ENCODE peak calls at places on chromosomes 5 and 9, in eight cellular contexts. D is M059J; H is activated CD4-positive, alpha-beta T cell treated with anti-CD3 and anti-CD28 coated beads for 4 hours; K is cardiac muscle cell; M is progenitor cell of endocrine pancreas; E is stimulated activated CD8-positive, alpha-beta memory T cell treated with anti-CD3 and anti-CD28 coated beads, Interleukin-12 subunit alpha, Interleukin-12 subunit beta, amount 100 ng/mL, for 4 hours; B is GM04504; R is HT1080. C is an unnamed sample.

GRCh38 chr5:69502375-69503143 is 10.0 kb downstream of the OCLN start:
- DNase-seq in D (peak), H (no peak), K (no peak), M (no peak), E (no peak), B (peak), R (peak), C (no peak)

GRCh38 chr9:75911390-75911789 is 20.9 kb downstream of the PCSK5 start:
- DNase-seq in D (no peak), H (no peak), K (no peak), M (no peak), E (no peak), B (no peak), R (no peak), C (no peak)

GRCh38 chr5:64292611-64293215 is 127.1 kb downstream of the RNF180 start:
- DNase-seq in D (no peak), H (no peak), K (no peak), M (no peak), E (no peak), B (no peak), R (peak), C (no peak)

GRCh38 chr9:78115073-78115472 is 83.5 kb upstream of the GNAQ start:
- DNase-seq in D (peak), H (no peak), K (peak), M (no peak), E (no peak), B (no peak), R (peak), C (no peak)

GRCh38 chr5:132446621-132447020 is 44.0 kb downstream of the IRF1 start:
- DNase-seq in D (peak), H (no peak), K (no peak), M (no peak), E (no peak), B (peak), R (no peak), C (no peak)

GRCh38 chr9:92140074-92140753 is 25.0 kb upstream of the SPTLC1 start:
- DNase-seq in D (peak), H (peak), K (peak), M (peak), E (no peak), B (no peak), R (peak), C (peak)

GRCh38 chr5:100827481-100827889 is 75.6 kb downstream of the ST8SIA4 start:
- DNase-seq in D (no peak), H (no peak), K (no peak), M (no peak), E (no peak), B (peak), R (peak), C (no peak)

GRCh38 chr5:33011803-33012202 is 300.7 kb downstream of the NPR3 start:
- DNase-seq in D (no peak), H (no peak), K (no peak), M (no peak), E (no peak), B (no peak), R (no peak), C (no peak)

GRCh38 chr9:119905706-119906105 is 536.5 kb upstream of the BRINP1 start:
- DNase-seq in D (peak), H (no peak), K (no peak), M (no peak), E (no peak), B (no peak), R (peak), C (no peak)

GRCh38 chr5:83866191-83866590 is 145.5 kb upstream of the HAPLN1 start:
- DNase-seq in D (no peak), H (no peak), K (no peak), M (no peak), E (no peak), B (no peak), R (no peak), C (no peak)

GRCh38 chr9:18569941-18570630 is 96.1 kb downstream of the ADAMTSL1 start:
- DNase-seq in D (peak), H (no peak), K (no peak), M (no peak), E (no peak), B (no peak), R (no peak), C (no peak)

GRCh38 chr9:131645078-131645776 is 94.6 kb downstream of the RAPGEF1 start:
- DNase-seq in D (peak), H (no peak), K (peak), M (no peak), E (no peak), B (no peak), R (no peak), C (no peak)

GRCh38 chr5:55519001-55519400 is 15.8 kb downstream of the PLPP1 start:
- DNase-seq in D (no peak), H (no peak), K (no peak), M (no peak), E (no peak), B (no peak), R (no peak), C (no peak)

GRCh38 chr9:120863833-120864232 is 13.2 kb downstream of the PHF19 start:
- DNase-seq in D (no peak), H (no peak), K (no peak), M (no peak), E (no peak), B (no peak), R (no peak), C (no peak)

GRCh38 chr9:96646081-96646991 is 8.8 kb downstream of the PRXL2C start:
- DNase-seq in D (peak), H (no peak), K (no peak), M (no peak), E (no peak), B (peak), R (no peak), C (no peak)

GRCh38 chr5:94884294-94884693 is 265.8 kb downstream of the SLF1 start:
- DNase-seq in D (no peak), H (no peak), K (peak), M (no peak), E (no peak), B (no peak), R (no peak), C (no peak)

GRCh38 chr5:138972230-138972629 is 97.1 kb upstream of the LRRTM2 start:
- DNase-seq in D (no peak), H (no peak), K (no peak), M (no peak), E (no peak), B (peak), R (no peak), C (no peak)

GRCh38 chr5:14394365-14394764 is 187.2 kb upstream of the OTULINL start:
- DNase-seq in D (no peak), H (no peak), K (no peak), M (no peak), E (no peak), B (no peak), R (no peak), C (no peak)

GRCh38 chr5:6488021-6488420 is 39.4 kb downstream of the UBE2QL1 start:
- DNase-seq in D (peak), H (no peak), K (no peak), M (no peak), E (no peak), B (no peak), R (peak), C (no peak)

GRCh38 chr9:98787766-98788335 is 8.5 kb downstream of the ANKS6 start:
- DNase-seq in D (no peak), H (no peak), K (no peak), M (no peak), E (no peak), B (no peak), R (no peak), C (no peak)

C was measured in GM12892.